ENCODE peak calls at places on chromosomes 16 and 17, in four cellular contexts. Y, W, O and K are unnamed samples.
A peak's percentile ranks its signal among the peaks of the same experiment; 100 is the strongest.

GRCh38 chr16:116015-116414 is 22.5 kb downstream of the NPRL3 start:
- DNase-seq in Y (no peak), W (no peak), O (peak; percentile 51), K (no peak)

GRCh38 chr17:75244133-75244866 is 17.1 kb downstream of the GGA3 start:
- DNase-seq in Y (no peak), W (no peak), O (no peak), K (no peak)

GRCh38 chr17:35708149-35708548 is 23.3 kb upstream of the RASL10B start:
- DNase-seq in Y (no peak), W (no peak), O (no peak), K (no peak)

GRCh38 chr16:78519896-78520295 is 420.4 kb downstream of the WWOX start:
- DNase-seq in Y (no peak), W (no peak), O (no peak), K (no peak)

GRCh38 chr17:68443974-68444464 is 13.3 kb downstream of the WIPI1 start:
- DNase-seq in Y (no peak), W (no peak), O (no peak), K (no peak)

GRCh38 chr17:21387616-21388015 is 11.5 kb downstream of the KCNJ12 start:
- DNase-seq in Y (no peak), W (no peak), O (no peak), K (no peak)

GRCh38 chr17:60145006-60145935 is 4.5 kb upstream of the CA4 start:
- DNase-seq in Y (no peak), W (no peak), O (no peak), K (no peak)

GRCh38 chr17:47649972-47650524 is 329 bp downstream of the KPNB1 start:
- DNase-seq in Y (no peak), W (no peak), O (peak; percentile 72), K (no peak)

GRCh38 chr17:40611840-40612509 is 35.6 kb downstream of the SMARCE1 start:
- DNase-seq in Y (no peak), W (no peak), O (no peak), K (no peak)

GRCh38 chr17:40562841-40563370 is 2.4 kb downstream of the CCR7 start:
- DNase-seq in Y (no peak), W (no peak), O (no peak), K (no peak)

GRCh38 chr17:45146616-45147101 is 1.6 kb upstream of the HEXIM1 start:
- DNase-seq in Y (no peak), W (no peak), O (no peak), K (no peak)

GRCh38 chr16:85331685-85332084 is 219.4 kb upstream of the CIBAR2 start:
- DNase-seq in Y (no peak), W (no peak), O (no peak), K (no peak)

GRCh38 chr17:29158096-29158495 is 22.1 kb downstream of the MYO18A start:
- DNase-seq in Y (no peak), W (no peak), O (no peak), K (no peak)

GRCh38 chr17:12252442-12252841 is 231.8 kb downstream of the MAP2K4 start:
- DNase-seq in Y (no peak), W (no peak), O (no peak), K (no peak)

GRCh38 chr16:80285089-80285488 is 255.7 kb upstream of the DYNLRB2 start:
- DNase-seq in Y (no peak), W (no peak), O (no peak), K (no peak)
- TF ChIP-seq ATF2 in Y (no peak), W (no peak), O (no peak), K (no peak)

GRCh38 chr16:68370921-68371651 is 60.3 kb downstream of the PRMT7 start:
- DNase-seq in Y (no peak), W (no peak), O (no peak), K (no peak)
- TF ChIP-seq CEBPB in Y (no peak), W (no peak), O (no peak), K (no peak)

DNA sequence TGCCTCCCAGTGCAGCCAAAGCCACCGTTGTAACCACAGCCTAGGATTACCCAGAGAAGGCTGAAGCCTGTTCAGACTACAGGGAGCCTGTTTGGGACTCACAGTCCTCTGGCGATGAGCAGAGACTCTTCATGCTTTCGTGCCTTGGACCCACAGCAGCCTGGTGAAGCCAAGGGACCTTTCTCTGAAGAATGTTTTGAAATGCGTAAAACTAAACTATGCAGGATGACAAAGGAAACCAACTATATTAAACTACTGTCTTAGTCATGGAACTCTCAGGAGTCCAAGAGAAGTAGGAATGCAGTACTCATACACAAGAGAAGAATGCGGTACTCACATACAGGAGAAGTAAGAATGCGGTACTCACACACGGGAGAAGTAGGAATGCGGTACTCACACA is 20.9 kb downstream of the ABR start:
- DNase-seq in Y (no peak), W (no peak), O (no peak), K (no peak)
- TF ChIP-seq ATF2 in Y (no peak), W (no peak), O (no peak), K (no peak)

GRCh38 chr17:49552070-49552751 is 23.5 kb upstream of the NXPH3 start:
- DNase-seq in Y (no peak), W (no peak), O (no peak), K (no peak)
- TF ChIP-seq CEBPB in Y (no peak), W (no peak), O (no peak), K (no peak)

DNA sequence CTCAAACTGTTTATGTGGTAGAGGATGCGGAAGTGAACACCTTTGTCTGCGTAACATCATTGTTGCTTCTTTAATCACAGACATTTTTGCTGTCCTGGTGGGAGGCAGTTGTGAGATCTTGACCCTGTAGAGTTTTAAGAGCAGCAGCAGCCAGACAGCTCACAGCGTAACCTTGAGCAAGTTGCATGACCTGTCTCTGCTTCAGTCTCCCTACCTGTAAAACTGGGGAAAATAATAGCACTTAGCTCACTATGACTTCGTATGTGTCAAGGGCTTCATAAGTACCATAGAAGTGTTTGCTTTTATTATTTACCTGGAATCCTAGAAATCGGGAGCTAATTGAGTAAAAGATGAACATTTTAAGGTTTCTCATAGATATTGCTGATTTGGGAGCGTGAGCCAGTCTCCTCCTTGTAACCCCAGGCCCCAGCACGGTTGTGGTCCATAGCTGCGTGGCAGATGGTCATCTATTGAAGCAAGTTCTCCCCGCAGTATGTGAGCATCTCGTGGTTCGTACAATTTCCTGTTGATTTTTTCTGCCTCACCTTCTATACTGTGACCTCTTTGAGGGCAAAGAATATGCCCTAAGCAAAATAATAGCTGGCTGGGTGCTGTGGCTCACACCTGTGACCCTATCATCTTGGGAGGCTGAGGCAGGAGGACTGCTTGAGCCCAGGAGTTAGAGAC is 34.4 kb downstream of the GPRC5B start:
- DNase-seq in Y (no peak), W (no peak), O (no peak), K (no peak)
- TF ChIP-seq ATF2 in Y (no peak), W (no peak), O (no peak), K (no peak)

DNA sequence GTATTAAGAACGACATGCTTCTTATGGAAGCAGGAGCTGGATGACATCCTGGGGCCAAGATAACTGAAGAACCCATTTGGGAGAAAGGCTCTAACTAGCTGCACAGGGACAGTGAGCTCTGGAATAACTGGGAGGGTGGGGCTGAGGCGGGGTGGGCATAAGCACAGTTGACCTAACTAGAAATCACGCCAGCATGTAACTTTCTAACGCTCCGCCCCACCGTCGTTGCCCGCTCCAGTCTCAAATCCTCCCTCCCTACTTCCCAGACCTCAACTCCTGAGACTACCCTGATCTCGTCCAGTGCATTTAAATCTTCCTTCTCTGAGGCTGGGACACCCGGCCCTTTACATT is 436 bp downstream of the PHB1 start:
- DNase-seq in Y (no peak), W (no peak), O (peak; percentile 35), K (no peak)
- TF ChIP-seq CEBPB in Y (no peak), W (no peak), O (no peak), K (no peak)

GRCh38 chr17:6757747-6758146 is 1.9 kb downstream of the XAF1 start:
- DNase-seq in Y (no peak), W (no peak), O (no peak), K (no peak)

GRCh38 chr17:6755281-6755680 is 565 bp upstream of the XAF1 start:
- DNase-seq in Y (no peak), W (no peak), O (no peak), K (no peak)

GRCh38 chr17:6753565-6753964 is 2.3 kb upstream of the XAF1 start:
- DNase-seq in Y (no peak), W (no peak), O (no peak), K (no peak)

GRCh38 chr17:6756425-6757012 is 673 bp downstream of the XAF1 start:
- DNase-seq in Y (no peak), W (no peak), O (no peak), K (no peak)

DNA sequence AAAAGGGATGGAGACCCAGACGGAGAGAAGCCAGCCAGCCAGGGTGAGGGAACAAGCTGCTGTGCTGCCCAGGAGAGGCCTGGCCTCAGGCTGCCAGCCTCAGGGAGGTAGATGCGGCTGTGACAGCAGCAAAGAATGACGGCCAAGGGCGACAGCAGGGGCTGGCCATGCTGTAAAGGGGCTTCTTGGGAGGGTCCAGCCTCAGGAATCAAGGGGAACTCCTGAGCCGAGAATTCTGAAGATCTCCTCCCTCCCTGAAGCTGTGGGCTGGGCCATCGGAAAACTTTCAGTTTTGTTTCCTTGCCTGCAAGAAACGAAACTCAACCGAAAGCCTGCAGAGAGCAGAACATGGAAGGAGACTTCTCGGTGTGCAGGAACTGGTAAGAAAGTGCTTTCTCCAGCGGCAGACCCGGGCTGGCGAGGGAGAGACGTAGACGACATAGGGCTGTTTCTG is at the start of gene XAF1:
- DNase-seq in Y (no peak), W (no peak), O (no peak), K (peak; percentile 40)
- TF ChIP-seq ATF2 in Y (no peak), W (no peak), O (no peak), K (no peak)

GRCh38 chr17:58530655-58531054 is 16.2 kb upstream of the MTMR4 start:
- DNase-seq in Y (no peak), W (no peak), O (no peak), K (no peak)

GRCh38 chr17:58532555-58532951 is 18.1 kb upstream of the MTMR4 start:
- DNase-seq in Y (no peak), W (no peak), O (no peak), K (no peak)

GRCh38 chr17:58533616-58534188 is 19.3 kb upstream of the MTMR4 start:
- DNase-seq in Y (no peak), W (no peak), O (no peak), K (no peak)

GRCh38 chr17:58531122-58531521 is 16.7 kb upstream of the MTMR4 start:
- DNase-seq in Y (no peak), W (no peak), O (no peak), K (no peak)

GRCh38 chr17:58531661-58532554 is 17.5 kb upstream of the MTMR4 start:
- DNase-seq in Y (no peak), W (no peak), O (peak; percentile 96), K (no peak)
- TF ChIP-seq CEBPB in Y (no peak), W (no peak), O (no peak), K (no peak)